ENCODE peak calls at places on chromosomes 3 and 15, in eight cellular contexts. G is PC-3, A is fibroblast of lung, M is A549, F is stomach, L is lung, T is SJCRH30, C is H1. Y is an unnamed sample. For H3K9me3 and H3K4me1, the result is how much of the 10 kb centered on the place peaks cover.

GRCh38 chr3:188111002-188111584 is 42.9 kb upstream of the LPP start:
- DNase-seq in G (no peak), A (no peak), M (no peak), F (no peak), L (no peak), T (no peak), C (no peak), Y (no peak)

GRCh38 chr3:149736180-149737100 is 15.8 kb downstream of the COMMD2 start:
- DNase-seq in G (peak), A (peak), M (no peak), F (no peak), L (no peak), T (peak), C (no peak), Y (no peak)

GRCh38 chr3:21330293-21330692 is 420.7 kb downstream of the ZNF385D start:
- DNase-seq in G (peak), A (peak), M (no peak), F (no peak), L (no peak), T (no peak), C (no peak), Y (no peak)

GRCh38 chr3:146187334-146187950 is 26.5 kb upstream of the PLOD2 start:
- DNase-seq in G (peak), A (peak), M (no peak), F (no peak), L (no peak), T (peak), C (no peak), Y (no peak)

GRCh38 chr15:63052128-63052826 is 9.7 kb downstream of the TPM1 start:
- DNase-seq in G (no peak), A (no peak), M (no peak), F (no peak), L (no peak), T (no peak), C (no peak), Y (no peak)

GRCh38 chr15:45064386-45064785 is 41.4 kb downstream of the SORD start:
- DNase-seq in G (peak), A (peak), M (no peak), F (peak), L (no peak), T (no peak), C (no peak), Y (no peak)

GRCh38 chr3:49616491-49616941 is 57.6 kb upstream of the APEH start:
- DNase-seq in G (no peak), A (peak), M (no peak), F (no peak), L (no peak), T (no peak), C (peak), Y (no peak)

GRCh38 chr3:119323401-119324107 is 29.4 kb downstream of the ARHGAP31 start:
- DNase-seq in G (peak), A (no peak), M (no peak), F (no peak), L (no peak), T (no peak), C (peak), Y (peak)

GRCh38 chr15:58252586-58253323 is 114.6 kb downstream of the AQP9 start:
- DNase-seq in G (no peak), A (no peak), M (no peak), F (no peak), L (no peak), T (no peak), C (no peak), Y (no peak)

GRCh38 chr15:58228708-58229107 is 90.5 kb downstream of the AQP9 start:
- DNase-seq in G (no peak), A (peak), M (no peak), F (no peak), L (no peak), T (peak), C (no peak), Y (no peak)

GRCh38 chr15:54045397-54045796 is 67.2 kb downstream of the UNC13C start:
- DNase-seq in G (no peak), A (no peak), M (no peak), F (no peak), L (no peak), T (no peak), C (no peak), Y (no peak)

GRCh38 chr3:127170794-127171193 is 22.1 kb upstream of the PRR23E start:
- DNase-seq in G (peak), A (peak), M (no peak), F (no peak), L (no peak), T (peak), C (peak), Y (no peak)

GRCh38 chr3:108590443-108590842 is 921 bp downstream of the DZIP3 start:
- DNase-seq in G (no peak), A (no peak), M (no peak), F (no peak), L (no peak), T (peak), C (no peak), Y (no peak)

GRCh38 chr3:98558100-98558499 is 26.3 kb downstream of the GPR15 start:
- DNase-seq in G (no peak), A (no peak), M (no peak), F (no peak), L (no peak), T (no peak), C (no peak), Y (no peak)

GRCh38 chr15:98596885-98597343 is 51.4 kb upstream of the IGF1R start:
- DNase-seq in G (no peak), A (peak), M (no peak), F (no peak), L (no peak), T (no peak), C (no peak), Y (no peak)

GRCh38 chr15:70347321-70347720 is 249.6 kb upstream of the TLE3 start:
- DNase-seq in G (no peak), A (no peak), M (no peak), F (no peak), L (no peak), T (no peak), C (no peak), Y (no peak)

GRCh38 chr15:62648954-62649353 is 393.6 kb upstream of the TPM1 start:
- DNase-seq in G (peak), A (peak), M (no peak), F (no peak), L (no peak), T (peak), C (no peak), Y (no peak)

GRCh38 chr3:112119686-112120484 is 13.2 kb downstream of the GCSAM start:
- DNase-seq in G (no peak), A (no peak), M (no peak), F (no peak), L (peak), T (no peak), C (no peak), Y (no peak)

GRCh38 chr15:50182233-50183013 is 427 bp downstream of the SLC27A2 start:
- DNase-seq in G (no peak), A (peak), M (peak), F (peak), L (no peak), T (no peak), C (peak), Y (peak)

GRCh38 chr3:65334045-65334665 is 646.4 kb upstream of the ADAMTS9 start:
- DNase-seq in G (peak), A (peak), M (no peak), F (no peak), L (no peak), T (peak), C (peak), Y (no peak)

GRCh38 chr15:63582179-63582578 is 15.0 kb upstream of the FBXL22 start:
- DNase-seq in G (no peak), A (no peak), M (no peak), F (no peak), L (no peak), T (no peak), C (no peak), Y (no peak)

GRCh38 chr15:70100495-70101331 is 3.0 kb upstream of the TLE3 start:
- DNase-seq in G (peak), A (peak), M (peak), F (peak), L (peak), T (peak), C (no peak), Y (peak)

GRCh38 chr3:110708166-110708565 is 363.4 kb upstream of the NECTIN3 start:
- DNase-seq in G (no peak), A (no peak), M (no peak), F (no peak), L (no peak), T (no peak), C (no peak), Y (no peak)

GRCh38 chr3:69871256-69871655 is 128.3 kb upstream of the SAMMSON start:
- DNase-seq in G (peak), A (no peak), M (no peak), F (no peak), L (no peak), T (peak), C (no peak), Y (no peak)

GRCh38 chr15:58467121-58467721 is 35.4 kb downstream of the LIPC start:
- DNase-seq in G (no peak), A (no peak), M (no peak), F (no peak), L (no peak), T (peak), C (no peak), Y (no peak)

GRCh38 chr3:52896613-52897012 is 735 bp downstream of the STIMATE start:
- DNase-seq in G (peak), A (no peak), M (no peak), F (no peak), L (peak), T (peak), C (no peak), Y (no peak)

GRCh38 chr3:39809995-39810595 is 686 bp downstream of the MYRIP start:
- DNase-seq in G (no peak), A (no peak), M (no peak), F (peak), L (no peak), T (no peak), C (peak), Y (no peak)

GRCh38 chr3:174208161-174208560 is 651.0 kb upstream of the NAALADL2 start:
- DNase-seq in G (no peak), A (no peak), M (no peak), F (no peak), L (no peak), T (peak), C (no peak), Y (no peak)

GRCh38 chr3:177251756-177252155 is 54.5 kb upstream of the TBL1XR1 start:
- DNase-seq in G (no peak), A (no peak), M (no peak), F (no peak), L (no peak), T (no peak), C (peak), Y (no peak)

GRCh38 chr15:84921121-84921520 is 36.7 kb downstream of the SLC28A1 start:
- DNase-seq in G (no peak), A (no peak), M (no peak), F (no peak), L (no peak), T (peak), C (no peak), Y (no peak)

GRCh38 chr3:89280822-89281365 is 173.5 kb downstream of the EPHA3 start:
- DNase-seq in G (no peak), A (no peak), M (no peak), F (no peak), L (no peak), T (no peak), C (no peak), Y (no peak)
- H3K9me3 ChIP-seq in G (under half), A (under half), M (under half), F (under half), L (under half), T (under half), C (under half), Y (under half)

DNA sequence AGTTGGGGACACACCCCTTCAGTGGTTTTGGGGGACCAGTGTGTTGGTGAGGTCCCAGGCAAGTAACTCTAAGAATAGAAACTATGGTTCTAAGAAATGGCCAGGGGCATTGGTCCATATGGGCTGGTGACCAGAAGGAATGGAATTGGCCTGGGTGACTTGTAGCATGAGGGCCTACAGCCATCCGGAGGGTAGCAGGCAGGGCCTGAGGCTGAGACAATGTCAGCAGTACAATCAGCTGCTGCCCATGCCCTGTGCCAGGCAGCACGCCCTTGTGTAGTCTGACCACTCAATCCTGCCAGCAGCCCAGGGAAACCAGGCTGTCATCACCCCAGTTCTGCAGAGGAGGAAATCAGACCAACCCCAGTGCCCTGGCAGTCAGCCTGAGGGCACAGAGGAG is 100.6 kb downstream of the DNAJB8 start:
- DNase-seq in G (no peak), A (no peak), M (no peak), F (no peak), L (no peak), T (no peak), C (no peak), Y (no peak)
- H3K4me1 ChIP-seq in G (under half), A (under half), M (under half), F (under half), L (under half), T (under half), C (under half), Y (under half)

GRCh38 chr3:72811551-72811950 is 36.7 kb downstream of the SHQ1 start:
- DNase-seq in G (no peak), A (no peak), M (no peak), F (no peak), L (no peak), T (no peak), C (no peak), Y (no peak)
- H3K27ac ChIP-seq in G (no peak), A (no peak), M (no peak), F (no peak), L (no peak), T (no peak), C (no peak), Y (no peak)

DNA sequence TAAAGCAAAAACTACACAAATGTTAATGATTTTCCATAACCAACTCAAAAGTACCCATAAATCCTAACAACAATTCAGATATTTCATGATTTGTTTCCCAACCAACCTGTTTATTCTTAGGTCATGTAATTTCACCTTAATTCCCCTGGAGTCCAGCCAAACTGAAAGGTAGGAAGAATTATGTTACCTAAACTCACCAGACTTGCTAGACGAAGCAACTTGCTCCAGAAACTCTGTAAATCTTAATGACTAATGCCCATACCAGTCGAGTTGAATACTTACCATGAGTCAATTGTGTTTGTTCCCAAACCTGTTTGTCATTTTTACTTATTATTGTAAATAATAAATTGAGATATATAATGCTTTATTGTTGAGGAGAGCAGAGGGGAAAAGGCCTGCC is 1030.0 kb downstream of the TBL1XR1 start:
- DNase-seq in G (peak), A (no peak), M (no peak), F (no peak), L (no peak), T (no peak), C (no peak), Y (no peak)
- H3K9me3 ChIP-seq in G (under half), A (under half), M (under half), F (under half), L (under half), T (under half), C (under half), Y (under half)

DNA sequence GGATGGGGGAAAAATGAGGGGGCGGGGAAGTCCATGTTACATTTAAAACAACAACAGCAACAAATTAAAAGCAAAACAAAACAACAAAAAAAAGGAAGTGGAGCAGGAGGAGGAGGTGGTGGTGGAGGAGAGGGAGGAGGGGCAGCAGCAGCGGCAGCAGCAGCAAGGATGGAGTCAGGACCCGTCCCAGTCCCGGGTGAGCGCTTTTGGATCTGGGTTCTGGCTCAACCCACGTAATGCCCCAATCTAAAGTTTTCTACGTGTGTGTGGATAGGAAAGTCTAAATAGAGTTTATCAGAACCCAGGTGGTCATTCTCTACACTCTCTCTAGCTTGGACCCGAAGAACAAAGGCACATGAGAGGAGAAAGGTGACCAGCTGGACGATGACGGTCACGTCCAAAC is 721 bp upstream of the ISL2 start:
- DNase-seq in G (peak), A (peak), M (peak), F (no peak), L (no peak), T (no peak), C (peak), Y (no peak)
- H3K4me1 ChIP-seq in G (under half), A (under half), M (under half), F (under half), L (under half), T (under half), C (under half), Y (under half)

GRCh38 chr3:81492048-81492447 is 269.4 kb downstream of the GBE1 start:
- DNase-seq in G (no peak), A (peak), M (no peak), F (no peak), L (no peak), T (no peak), C (no peak), Y (no peak)
- H3K27ac ChIP-seq in G (no peak), A (peak), M (no peak), F (no peak), L (no peak), T (no peak), C (no peak), Y (no peak)

DNA sequence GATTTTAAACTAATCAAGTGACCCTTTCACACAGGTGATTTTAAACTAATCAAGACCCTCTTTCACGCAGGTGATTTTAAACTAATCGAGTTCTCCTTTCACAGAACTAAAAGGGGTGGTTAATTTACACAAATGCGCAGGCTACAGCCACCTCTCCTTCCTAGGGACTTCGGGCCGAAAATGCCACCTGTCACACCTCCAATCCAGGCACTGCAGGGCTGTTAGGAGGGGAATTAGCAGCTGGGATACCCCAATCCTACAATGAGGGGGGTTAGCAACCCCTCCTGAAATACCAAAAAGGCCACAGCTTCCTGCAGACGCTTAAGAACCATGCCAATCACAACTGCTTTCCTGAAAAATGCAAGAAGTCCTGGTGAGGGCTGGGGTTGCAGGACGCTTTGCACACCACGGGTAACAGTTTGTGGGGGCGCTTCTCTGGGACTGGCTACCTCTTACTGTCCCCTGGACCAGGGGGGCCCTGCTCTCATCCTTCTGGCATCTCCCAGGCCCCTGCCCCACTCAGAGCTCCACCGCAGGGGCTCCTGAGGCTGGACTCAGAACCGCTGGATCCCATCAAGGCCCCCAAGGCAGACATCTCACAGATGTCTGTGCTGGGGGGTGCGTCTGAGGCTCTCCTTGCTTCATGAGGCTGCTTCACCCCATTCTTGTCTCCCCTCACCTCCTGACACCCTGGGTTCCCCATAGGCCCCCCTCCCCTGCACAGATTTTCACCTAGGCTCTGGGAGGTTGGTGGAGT is 145.9 kb downstream of the OR4M2 start:
- DNase-seq in G (no peak), A (no peak), M (no peak), F (no peak), L (no peak), T (no peak), C (no peak), Y (no peak)
- H3K9me3 ChIP-seq in G (under half), A (under half), M (under half), F (under half), L (under half), T (under half), C (half or more), Y (under half)

DNA sequence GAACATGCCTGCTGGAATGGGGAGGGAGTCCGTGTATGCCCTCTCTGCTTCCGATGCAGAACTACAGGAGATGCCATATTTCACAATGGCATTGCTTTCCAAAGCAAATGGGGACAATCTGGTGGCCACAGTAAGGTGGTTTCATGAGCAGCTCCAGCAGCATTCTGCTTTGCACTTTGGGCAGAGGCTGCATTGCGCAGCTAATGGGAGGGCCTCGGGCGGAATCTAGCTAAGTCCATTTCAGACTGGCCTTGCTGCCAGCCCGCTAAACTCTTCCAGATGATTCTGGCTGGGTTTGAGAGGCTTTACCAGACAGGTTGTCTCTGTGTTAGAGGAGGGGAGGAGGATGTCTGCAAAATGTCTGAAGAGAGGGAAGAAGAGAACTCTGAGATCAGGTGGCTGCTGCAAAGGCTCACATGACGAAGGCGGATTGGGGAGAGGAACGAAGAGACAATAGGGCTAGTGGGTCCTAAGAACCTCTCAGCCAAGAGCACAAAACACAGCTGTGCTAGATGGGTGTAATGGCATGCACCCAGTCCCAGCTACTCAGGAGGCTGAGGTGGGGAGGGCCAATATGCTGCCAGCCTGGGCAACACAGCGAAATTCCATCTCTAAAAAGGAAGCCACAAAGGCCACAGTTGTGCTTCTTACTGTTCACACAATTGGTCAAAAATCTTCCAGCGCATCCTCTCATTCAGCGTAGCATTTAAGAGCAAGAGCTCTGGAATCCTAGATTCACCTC is 63.7 kb downstream of the BDH1 start:
- DNase-seq in G (no peak), A (no peak), M (no peak), F (no peak), L (no peak), T (peak), C (no peak), Y (no peak)
- H3K4me1 ChIP-seq in G (under half), A (under half), M (under half), F (under half), L (under half), T (half or more), C (under half), Y (under half)